ENCODE peak calls at places on chromosome 16, in five cellular contexts. One of them, this sample, is unnamed.

GRCh38 chr16:23969468-23970297 is 133.9 kb downstream of the PRKCB start:
- DNase-seq in Caki2: no peak
- DNase-seq in NCI-H1417 treated with DMSO at 0.1 percent for 48 hours: no peak
- DNase-seq in GM04503: no peak
- DNase-seq in astrocyte of the spinal cord: no peak
- DNase-seq in this sample: no peak

GRCh38 chr16:58655215-58655596 is 25.6 kb upstream of the CNOT1 start:
- DNase-seq in GM04503: no peak
- DNase-seq in astrocyte of the spinal cord: no peak
- DNase-seq in NCI-H1417 treated with DMSO at 0.1 percent for 48 hours: no peak
- DNase-seq in Caki2: no peak
- DNase-seq in this sample: no peak

GRCh38 chr16:30340621-30341020 is 14.5 kb downstream of the CD2BP2 start:
- DNase-seq in Caki2: no peak
- DNase-seq in astrocyte of the spinal cord: no peak
- DNase-seq in GM04503: no peak
- DNase-seq in NCI-H1417 treated with DMSO at 0.1 percent for 48 hours: no peak
- DNase-seq in this sample: no peak

GRCh38 chr16:53115047-53115446 is 60.3 kb downstream of the CHD9 start:
- DNase-seq in GM04503: no peak
- DNase-seq in Caki2: no peak
- DNase-seq in astrocyte of the spinal cord: no peak
- DNase-seq in NCI-H1417 treated with DMSO at 0.1 percent for 48 hours: no peak
- DNase-seq in this sample: no peak

GRCh38 chr16:87123356-87124001 is 193.7 kb downstream of the C16orf95 start:
- DNase-seq in NCI-H1417 treated with DMSO at 0.1 percent for 48 hours: no peak
- DNase-seq in Caki2: no peak
- DNase-seq in GM04503: no peak
- DNase-seq in astrocyte of the spinal cord: no peak
- DNase-seq in this sample: no peak

GRCh38 chr16:75319513-75320401 is 68.3 kb upstream of the BCAR1 start:
- DNase-seq in Caki2: no peak
- DNase-seq in GM04503: peak
- DNase-seq in NCI-H1417 treated with DMSO at 0.1 percent for 48 hours: no peak
- DNase-seq in astrocyte of the spinal cord: peak
- DNase-seq in this sample: peak

GRCh38 chr16:69562818-69563217 is 2.9 kb upstream of the NFAT5 start:
- DNase-seq in NCI-H1417 treated with DMSO at 0.1 percent for 48 hours: no peak
- DNase-seq in GM04503: no peak
- DNase-seq in Caki2: no peak
- DNase-seq in astrocyte of the spinal cord: no peak
- DNase-seq in this sample: no peak

GRCh38 chr16:12390074-12390473 is 413.5 kb downstream of the SNX29 start:
- DNase-seq in GM04503: no peak
- DNase-seq in Caki2: no peak
- DNase-seq in NCI-H1417 treated with DMSO at 0.1 percent for 48 hours: no peak
- DNase-seq in astrocyte of the spinal cord: no peak
- DNase-seq in this sample: no peak

GRCh38 chr16:49937886-49938285 is 82.0 kb upstream of the ZNF423 start:
- DNase-seq in GM04503: no peak
- DNase-seq in NCI-H1417 treated with DMSO at 0.1 percent for 48 hours: no peak
- DNase-seq in Caki2: no peak
- DNase-seq in astrocyte of the spinal cord: no peak
- DNase-seq in this sample: no peak

GRCh38 chr16:62738631-62739030 is 702.4 kb upstream of the CDH8 start:
- DNase-seq in Caki2: no peak
- DNase-seq in GM04503: no peak
- DNase-seq in astrocyte of the spinal cord: no peak
- DNase-seq in NCI-H1417 treated with DMSO at 0.1 percent for 48 hours: no peak
- DNase-seq in this sample: no peak

GRCh38 chr16:86798247-86799041 is 220.1 kb downstream of the FOXL1 start:
- DNase-seq in Caki2: peak
- DNase-seq in GM04503: no peak
- DNase-seq in NCI-H1417 treated with DMSO at 0.1 percent for 48 hours: no peak
- DNase-seq in astrocyte of the spinal cord: peak
- DNase-seq in this sample: no peak

GRCh38 chr16:3690991-3691720 is 26.2 kb downstream of the TRAP1 start:
- DNase-seq in astrocyte of the spinal cord: peak
- DNase-seq in Caki2: no peak
- DNase-seq in GM04503: peak
- DNase-seq in NCI-H1417 treated with DMSO at 0.1 percent for 48 hours: no peak
- DNase-seq in this sample: no peak

GRCh38 chr16:56866955-56867830 is 2.2 kb downstream of the SLC12A3 start:
- DNase-seq in Caki2: peak
- DNase-seq in astrocyte of the spinal cord: peak
- DNase-seq in GM04503: no peak
- DNase-seq in NCI-H1417 treated with DMSO at 0.1 percent for 48 hours: no peak
- DNase-seq in this sample: peak

GRCh38 chr16:68592466-68593337 is 52.4 kb upstream of the CDH3 start:
- DNase-seq in Caki2: no peak
- DNase-seq in GM04503: no peak
- DNase-seq in NCI-H1417 treated with DMSO at 0.1 percent for 48 hours: no peak
- DNase-seq in astrocyte of the spinal cord: no peak
- DNase-seq in this sample: peak

GRCh38 chr16:71421911-71422310 is 19.9 kb downstream of the TLE7 start:
- DNase-seq in NCI-H1417 treated with DMSO at 0.1 percent for 48 hours: no peak
- DNase-seq in astrocyte of the spinal cord: no peak
- DNase-seq in Caki2: no peak
- DNase-seq in GM04503: no peak
- DNase-seq in this sample: peak

GRCh38 chr16:81823111-81823510 is 44.0 kb downstream of the PLCG2 start:
- DNase-seq in GM04503: no peak
- DNase-seq in NCI-H1417 treated with DMSO at 0.1 percent for 48 hours: no peak
- DNase-seq in Caki2: no peak
- DNase-seq in astrocyte of the spinal cord: no peak
- DNase-seq in this sample: peak

GRCh38 chr16:87201052-87201451 is 116.1 kb downstream of the C16orf95 start:
- DNase-seq in NCI-H1417 treated with DMSO at 0.1 percent for 48 hours: no peak
- DNase-seq in Caki2: peak
- DNase-seq in GM04503: peak
- DNase-seq in astrocyte of the spinal cord: peak
- DNase-seq in this sample: no peak

GRCh38 chr16:49048557-49048956 is 233.1 kb downstream of the CBLN1 start:
- DNase-seq in Caki2: no peak
- DNase-seq in astrocyte of the spinal cord: peak
- DNase-seq in GM04503: no peak
- DNase-seq in NCI-H1417 treated with DMSO at 0.1 percent for 48 hours: no peak
- DNase-seq in this sample: no peak

GRCh38 chr16:30409125-30410060 is 2.0 kb downstream of the ZNF771 start:
- DNase-seq in GM04503: no peak
- DNase-seq in astrocyte of the spinal cord: peak
- DNase-seq in Caki2: peak
- DNase-seq in NCI-H1417 treated with DMSO at 0.1 percent for 48 hours: no peak
- DNase-seq in this sample: peak

GRCh38 chr16:31455601-31456314 is 3.5 kb upstream of the ARMC5 start:
- DNase-seq in Caki2: peak
- DNase-seq in GM04503: no peak
- DNase-seq in astrocyte of the spinal cord: no peak
- DNase-seq in NCI-H1417 treated with DMSO at 0.1 percent for 48 hours: no peak
- DNase-seq in this sample: peak

GRCh38 chr16:81626181-81626674 is 152.9 kb upstream of the PLCG2 start:
- DNase-seq in Caki2: no peak
- DNase-seq in GM04503: no peak
- DNase-seq in astrocyte of the spinal cord: no peak
- DNase-seq in NCI-H1417 treated with DMSO at 0.1 percent for 48 hours: no peak
- DNase-seq in this sample: no peak

GRCh38 chr16:49658491-49658890 is 197.4 kb downstream of the ZNF423 start:
- DNase-seq in Caki2: no peak
- DNase-seq in NCI-H1417 treated with DMSO at 0.1 percent for 48 hours: no peak
- DNase-seq in GM04503: no peak
- DNase-seq in astrocyte of the spinal cord: no peak
- DNase-seq in this sample: no peak

GRCh38 chr16:46658925-46659324 is 30.1 kb downstream of the VPS35 start:
- DNase-seq in NCI-H1417 treated with DMSO at 0.1 percent for 48 hours: no peak
- DNase-seq in GM04503: no peak
- DNase-seq in Caki2: no peak
- DNase-seq in astrocyte of the spinal cord: peak
- DNase-seq in this sample: peak

GRCh38 chr16:84680165-84680842 is 19.5 kb upstream of the USP10 start:
- DNase-seq in Caki2: no peak
- DNase-seq in GM04503: no peak
- DNase-seq in NCI-H1417 treated with DMSO at 0.1 percent for 48 hours: no peak
- DNase-seq in astrocyte of the spinal cord: no peak
- DNase-seq in this sample: no peak

GRCh38 chr16:55376045-55376444 is 52.0 kb downstream of the IRX6 start:
- DNase-seq in astrocyte of the spinal cord: no peak
- DNase-seq in Caki2: no peak
- DNase-seq in NCI-H1417 treated with DMSO at 0.1 percent for 48 hours: no peak
- DNase-seq in GM04503: no peak
- DNase-seq in this sample: no peak

GRCh38 chr16:88879788-88880055 is 13.3 kb upstream of the PABPN1L start:
- DNase-seq in astrocyte of the spinal cord: no peak
- DNase-seq in GM04503: no peak
- DNase-seq in Caki2: no peak
- DNase-seq in NCI-H1417 treated with DMSO at 0.1 percent for 48 hours: no peak
- DNase-seq in this sample: no peak

GRCh38 chr16:79370736-79371135 is 229.8 kb downstream of the MAF start:
- DNase-seq in GM04503: no peak
- DNase-seq in Caki2: no peak
- DNase-seq in NCI-H1417 treated with DMSO at 0.1 percent for 48 hours: no peak
- DNase-seq in astrocyte of the spinal cord: no peak
- DNase-seq in this sample: no peak

GRCh38 chr16:1708768-1709180 is 2.8 kb downstream of the MAPK8IP3 start:
- DNase-seq in astrocyte of the spinal cord: peak
- DNase-seq in NCI-H1417 treated with DMSO at 0.1 percent for 48 hours: no peak
- DNase-seq in Caki2: no peak
- DNase-seq in GM04503: no peak
- DNase-seq in this sample: no peak

GRCh38 chr16:89373355-89374110 is 116.8 kb downstream of the ANKRD11 start:
- DNase-seq in GM04503: no peak
- DNase-seq in Caki2: no peak
- DNase-seq in NCI-H1417 treated with DMSO at 0.1 percent for 48 hours: no peak
- DNase-seq in astrocyte of the spinal cord: peak
- DNase-seq in this sample: no peak

GRCh38 chr16:69741519-69741918 is 13.2 kb downstream of the NOB1 start:
- DNase-seq in astrocyte of the spinal cord: peak
- DNase-seq in GM04503: no peak
- DNase-seq in Caki2: peak
- DNase-seq in NCI-H1417 treated with DMSO at 0.1 percent for 48 hours: no peak
- DNase-seq in this sample: no peak

GRCh38 chr16:20898938-20899502 is 1.1 kb downstream of the DCUN1D3 start:
- DNase-seq in GM04503: peak
- DNase-seq in Caki2: no peak
- DNase-seq in NCI-H1417 treated with DMSO at 0.1 percent for 48 hours: no peak
- DNase-seq in astrocyte of the spinal cord: peak
- DNase-seq in this sample: no peak